ENCODE peak calls at places on chromosomes 12 and 14, in nine cellular contexts. K is cardiac muscle cell, E is skeletal muscle cell, P is left cardiac atrium, W is cardiac fibroblast, Z is astrocyte of the spinal cord, T is fibroblast of lung, C is midbrain, F is ELR. X is an unnamed sample.

GRCh38 chr14:99581371-99581770 is 22.6 kb downstream of the CCDC85C start:
- DNase-seq in K (no peak), E (no peak), P (no peak), W (no peak), Z (no peak), T (no peak), C (peak), F (no peak), X (no peak)

GRCh38 chr12:1277905-1278304 is 286.9 kb downstream of the ERC1 start:
- DNase-seq in K (peak), E (no peak), P (no peak), W (no peak), Z (no peak), T (no peak), C (no peak), F (no peak), X (no peak)

GRCh38 chr14:49875640-49876198 is 17.2 kb upstream of the ARF6 start:
- DNase-seq in K (no peak), E (no peak), P (no peak), W (no peak), Z (no peak), T (no peak), C (no peak), F (no peak), X (no peak)

GRCh38 chr12:4280351-4281163 is 7.0 kb downstream of the CCND2 start:
- DNase-seq in K (no peak), E (no peak), P (peak), W (no peak), Z (no peak), T (no peak), C (no peak), F (no peak), X (no peak)

GRCh38 chr12:124581792-124582424 is 14.5 kb upstream of the NCOR2 start:
- DNase-seq in K (no peak), E (no peak), P (no peak), W (no peak), Z (no peak), T (no peak), C (no peak), F (no peak), X (no peak)

GRCh38 chr14:38089123-38089522 is 118.6 kb upstream of the SSTR1 start:
- DNase-seq in K (no peak), E (no peak), P (no peak), W (no peak), Z (no peak), T (no peak), C (no peak), F (no peak), X (no peak)

GRCh38 chr14:102117852-102118251 is 21.8 kb upstream of the WDR20 start:
- DNase-seq in K (no peak), E (no peak), P (no peak), W (no peak), Z (no peak), T (no peak), C (no peak), F (no peak), X (no peak)

GRCh38 chr12:34398366-34398705 is 376.0 kb downstream of the ALG10 start:
- DNase-seq in K (no peak), E (no peak), P (peak), W (no peak), Z (no peak), T (no peak), C (no peak), F (no peak), X (no peak)

GRCh38 chr14:93059917-93060545 is 55.7 kb downstream of the ITPK1 start:
- DNase-seq in K (peak), E (no peak), P (no peak), W (no peak), Z (no peak), T (no peak), C (peak), F (no peak), X (no peak)

GRCh38 chr12:15575797-15576560 is 213.2 kb downstream of the EPS8 start:
- DNase-seq in K (no peak), E (no peak), P (no peak), W (no peak), Z (no peak), T (peak), C (no peak), F (no peak), X (no peak)

GRCh38 chr14:74501135-74501614 is 7.6 kb downstream of the ISCA2 start:
- DNase-seq in K (peak), E (peak), P (peak), W (peak), Z (peak), T (peak), C (peak), F (peak), X (no peak)

GRCh38 chr14:64778114-64778754 is 74.0 kb downstream of the PLEKHG3 start:
- DNase-seq in K (no peak), E (no peak), P (no peak), W (peak), Z (no peak), T (no peak), C (no peak), F (no peak), X (no peak)

GRCh38 chr12:31118347-31118830 is 44.7 kb downstream of the DDX11 start:
- DNase-seq in K (no peak), E (no peak), P (peak), W (peak), Z (no peak), T (no peak), C (no peak), F (peak), X (no peak)

GRCh38 chr12:49651855-49652254 is 28.5 kb downstream of the PRPF40B start:
- DNase-seq in K (no peak), E (no peak), P (no peak), W (no peak), Z (no peak), T (no peak), C (no peak), F (no peak), X (no peak)

GRCh38 chr12:110639336-110640178 is 25.6 kb downstream of the TCTN1 start:
- DNase-seq in K (no peak), E (peak), P (no peak), W (peak), Z (peak), T (peak), C (peak), F (peak), X (no peak)

GRCh38 chr14:100714205-100714781 is 12.4 kb upstream of the DLK1 start:
- DNase-seq in K (no peak), E (no peak), P (no peak), W (no peak), Z (no peak), T (no peak), C (no peak), F (no peak), X (no peak)

GRCh38 chr14:100535287-100536131 is 51.7 kb downstream of the BEGAIN start:
- DNase-seq in K (no peak), E (no peak), P (no peak), W (no peak), Z (no peak), T (no peak), C (no peak), F (no peak), X (no peak)

GRCh38 chr12:22234561-22234960 is 99.9 kb downstream of the ST8SIA1 start:
- DNase-seq in K (no peak), E (peak), P (no peak), W (peak), Z (peak), T (peak), C (no peak), F (peak), X (no peak)

GRCh38 chr12:43238281-43238680 is 313.7 kb downstream of the ADAMTS20 start:
- DNase-seq in K (no peak), E (no peak), P (no peak), W (peak), Z (no peak), T (peak), C (no peak), F (no peak), X (no peak)

GRCh38 chr12:124915249-124916236 is 1.1 kb upstream of the UBC start:
- DNase-seq in K (peak), E (no peak), P (peak), W (peak), Z (no peak), T (no peak), C (no peak), F (peak), X (no peak)

GRCh38 chr12:122799635-122800243 is 25.4 kb downstream of the CCDC62 start:
- DNase-seq in K (no peak), E (no peak), P (no peak), W (no peak), Z (no peak), T (no peak), C (no peak), F (no peak), X (no peak)

GRCh38 chr12:42961395-42961794 is 371.8 kb upstream of the PRICKLE1 start:
- DNase-seq in K (no peak), E (peak), P (no peak), W (peak), Z (peak), T (peak), C (no peak), F (peak), X (peak)

GRCh38 chr12:22110176-22110575 is 64.2 kb downstream of the CMAS start:
- DNase-seq in K (no peak), E (no peak), P (no peak), W (no peak), Z (no peak), T (no peak), C (no peak), F (no peak), X (no peak)

GRCh38 chr12:2179953-2180736 is 127.4 kb downstream of the CACNA1C start:
- DNase-seq in K (no peak), E (peak), P (peak), W (peak), Z (peak), T (peak), C (no peak), F (peak), X (no peak)

GRCh38 chr12:124742111-124742510 is 121.6 kb downstream of the SCARB1 start:
- DNase-seq in K (no peak), E (no peak), P (no peak), W (no peak), Z (no peak), T (no peak), C (no peak), F (no peak), X (no peak)

X was measured in epithelial cell of proximal tubule.